ENCODE peak calls at places on chromosomes 2 and 18, in six cellular contexts. W is ovary; P is GM06990; B is CD8-positive, alpha-beta T cell; J is A549; S is colonic mucosa. T is an unnamed sample.

GRCh38 chr18:61894751-61895524 is 2.1 kb upstream of the RNF152 start:
- DNase-seq in W (peak), J (peak), B (no peak), S (peak), P (no peak), T (peak)

GRCh38 chr2:187313831-187314230 is 134.2 kb downstream of the CALCRL start:
- DNase-seq in S (no peak), P (no peak), W (no peak), J (no peak), B (no peak), T (no peak)

GRCh38 chr2:222052934-222053367 is 245.8 kb downstream of the PAX3 start:
- DNase-seq in W (no peak), S (peak), B (no peak), P (no peak), J (no peak), T (no peak)

GRCh38 chr2:191578031-191578430 is 99.9 kb upstream of the NABP1 start:
- DNase-seq in J (no peak), S (no peak), B (no peak), W (no peak), P (no peak), T (no peak)

GRCh38 chr2:138066139-138066806 is 102.0 kb downstream of the HNMT start:
- DNase-seq in B (no peak), W (no peak), P (no peak), J (no peak), S (no peak), T (no peak)

GRCh38 chr2:19349911-19350677 is 8.3 kb downstream of the OSR1 start:
- DNase-seq in B (peak), P (peak), W (peak), S (peak), J (no peak), T (peak)

GRCh38 chr2:21021430-21021829 is 22.4 kb downstream of the APOB start:
- DNase-seq in W (no peak), J (no peak), B (no peak), S (no peak), P (no peak), T (no peak)

GRCh38 chr18:57644540-57644939 is 22.9 kb upstream of the NARS1 start:
- DNase-seq in B (no peak), W (no peak), S (no peak), J (no peak), P (no peak), T (no peak)

GRCh38 chr2:20282916-20283592 is 58.1 kb upstream of the SDC1 start:
- DNase-seq in S (no peak), B (no peak), J (no peak), P (no peak), W (peak), T (no peak)

GRCh38 chr2:137942037-137942784 is 22.1 kb upstream of the HNMT start:
- DNase-seq in J (no peak), W (no peak), P (no peak), B (no peak), S (no peak), T (no peak)

GRCh38 chr2:191869178-191869577 is 22.3 kb upstream of the CAVIN2 start:
- DNase-seq in W (no peak), P (no peak), S (peak), B (no peak), J (no peak), T (no peak)

GRCh38 chr2:233342301-233342700 is 12.0 kb upstream of the DGKD start:
- DNase-seq in J (no peak), W (no peak), B (no peak), P (no peak), S (no peak), T (no peak)

GRCh38 chr2:227378371-227378782 is 729 bp downstream of the TM4SF20 start:
- DNase-seq in B (no peak), S (no peak), W (no peak), P (no peak), J (peak), T (no peak)

GRCh38 chr2:45125232-45125631 is 116.0 kb upstream of the SIX2 start:
- DNase-seq in J (no peak), S (no peak), P (no peak), B (no peak), W (no peak), T (no peak)

GRCh38 chr18:13983506-13983905 is 68.2 kb upstream of the MC2R start:
- DNase-seq in B (no peak), J (no peak), P (no peak), S (no peak), W (no peak), T (no peak)

GRCh38 chr2:241224068-241224850 is 35.8 kb downstream of the ANO7 start:
- DNase-seq in J (no peak), P (no peak), B (no peak), W (no peak), S (no peak), T (no peak)

GRCh38 chr2:181680937-181681811 is 857 bp upstream of the NEUROD1 start:
- DNase-seq in B (no peak), P (no peak), W (no peak), J (no peak), S (no peak), T (peak)

GRCh38 chr2:208319403-208319802 is 53.3 kb downstream of the PIKFYVE start:
- DNase-seq in J (no peak), P (no peak), W (no peak), B (no peak), S (no peak), T (no peak)

GRCh38 chr2:159807183-159808037 is 9.4 kb upstream of the CD302 start:
- DNase-seq in W (peak), B (no peak), P (no peak), J (peak), S (peak), T (no peak)

GRCh38 chr18:11654736-11655604 is 34.1 kb upstream of the GNAL start:
- DNase-seq in S (peak), P (peak), W (peak), J (peak), B (peak), T (peak)

GRCh38 chr2:229344151-229344551 is 73.1 kb upstream of the PID1 start:
- DNase-seq in S (no peak), W (no peak), P (no peak), J (no peak), B (no peak), T (no peak)

GRCh38 chr2:57497489-57498096 is 549.0 kb upstream of the VRK2 start:
- DNase-seq in W (no peak), J (peak), B (no peak), S (peak), P (peak), T (peak)

GRCh38 chr2:164875334-164876205 is 33.9 kb upstream of the COBLL1 start:
- DNase-seq in W (no peak), J (no peak), S (no peak), B (no peak), P (no peak), T (no peak)

GRCh38 chr2:191303349-191304005 is 58.3 kb downstream of the MYO1B start:
- DNase-seq in S (no peak), B (no peak), P (no peak), J (no peak), W (no peak), T (no peak)

GRCh38 chr18:9380101-9380500 is 45.5 kb downstream of the TWSG1 start:
- DNase-seq in S (no peak), P (no peak), B (no peak), J (no peak), W (no peak), T (no peak)

GRCh38 chr2:137964066-137964858 is at the start of gene HNMT:
- DNase-seq in B (no peak), S (peak), P (no peak), J (peak), W (peak), T (no peak)

GRCh38 chr2:69411120-69411519 is 24.1 kb upstream of the GFPT1 start:
- DNase-seq in J (no peak), S (no peak), W (no peak), P (no peak), B (no peak), T (no peak)

DNA sequence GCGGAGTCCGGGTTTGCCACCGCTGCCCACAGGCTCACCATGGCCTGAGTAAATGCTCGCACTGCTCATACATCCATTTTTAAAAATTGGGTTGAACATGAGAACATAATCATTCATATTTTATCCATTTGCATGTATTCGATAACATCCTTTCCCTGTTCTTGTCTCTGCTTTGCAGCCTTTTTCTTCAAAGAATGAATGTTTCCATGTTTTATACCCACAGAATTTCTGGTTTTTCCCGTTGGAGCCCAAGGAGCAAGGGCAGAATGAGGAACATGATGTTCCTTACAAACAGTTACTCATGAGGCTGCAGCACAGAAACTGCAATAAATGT is 146.5 kb downstream of the CCDC74A start:
- DNase-seq in P (no peak), W (no peak), B (no peak), S (no peak), J (no peak), T (no peak)
- TF ChIP-seq CTCF in P (no peak), W (no peak), B (no peak), S (peak), J (peak), T (no peak)

GRCh38 chr18:78862395-78862794 is 117.2 kb upstream of the SALL3 start:
- DNase-seq in W (no peak), B (no peak), J (no peak), S (no peak), P (no peak), T (no peak)
- TF ChIP-seq CTCF in W (no peak), B (no peak), J (no peak), S (no peak), P (no peak), T (no peak)

DNA sequence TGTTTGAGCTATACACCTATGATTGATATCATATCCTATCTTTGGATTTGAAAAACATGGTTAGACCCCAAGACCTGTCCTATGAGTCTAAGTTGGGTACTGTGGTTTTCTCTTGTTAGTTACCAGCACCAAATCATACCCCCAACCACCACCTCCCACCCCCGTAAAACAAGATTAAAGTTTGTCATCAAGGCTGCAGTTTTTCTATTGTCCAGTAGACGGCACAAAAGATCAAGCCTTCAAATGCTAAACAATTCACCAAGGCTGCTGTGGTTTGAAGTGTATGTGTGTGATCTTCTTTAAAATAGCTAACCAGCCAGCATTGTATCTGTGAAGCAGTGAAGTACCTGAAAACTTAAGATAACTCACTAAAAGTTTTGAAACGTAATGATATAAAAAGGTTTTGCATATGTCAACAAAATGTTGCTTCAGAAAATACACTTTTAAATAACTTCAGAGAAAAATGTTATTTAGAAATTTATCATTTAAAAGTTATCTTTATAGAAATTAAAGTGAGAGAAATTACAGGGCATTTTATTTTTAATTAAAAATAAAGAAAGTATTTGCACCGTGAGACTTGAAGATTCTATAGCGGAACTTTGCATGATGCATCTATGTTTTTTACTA is 5.8 kb upstream of the MEIS1 start:
- DNase-seq in B (no peak), P (no peak), J (peak), W (peak), S (no peak), T (no peak)
- TF ChIP-seq CTCF in B (no peak), P (peak), J (peak), W (peak), S (peak), T (peak)

GRCh38 chr18:36297419-36298112 is at the start of gene FHOD3:
- DNase-seq in W (peak), S (peak), B (no peak), J (peak), P (peak), T (peak)
- TF ChIP-seq CTCF in W (no peak), S (no peak), B (no peak), J (no peak), P (no peak), T (no peak)

DNA sequence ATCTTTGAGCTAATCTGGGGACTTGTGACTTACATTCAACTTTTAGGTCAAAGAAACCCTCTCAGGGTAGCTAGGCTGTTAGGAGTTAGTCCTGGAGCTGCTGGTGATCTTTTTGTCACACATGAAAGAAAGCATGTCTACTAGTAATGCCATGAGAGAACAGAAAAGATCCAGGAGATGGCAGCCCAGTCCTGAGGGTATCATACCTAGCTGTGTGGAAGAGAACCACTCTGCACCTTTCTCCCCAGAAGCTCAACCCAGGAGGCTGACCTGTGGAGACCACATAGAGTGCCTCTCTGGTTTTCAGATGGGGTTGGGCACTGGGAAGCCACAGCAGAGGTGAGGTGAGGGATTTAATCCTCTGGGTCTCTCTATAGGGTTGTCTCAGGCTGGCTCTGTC is 460.2 kb upstream of the UBE2E3 start:
- DNase-seq in B (no peak), W (no peak), S (peak), P (no peak), J (no peak), T (no peak)
- TF ChIP-seq CTCF in B (no peak), W (no peak), S (no peak), P (no peak), J (peak), T (no peak)

DNA sequence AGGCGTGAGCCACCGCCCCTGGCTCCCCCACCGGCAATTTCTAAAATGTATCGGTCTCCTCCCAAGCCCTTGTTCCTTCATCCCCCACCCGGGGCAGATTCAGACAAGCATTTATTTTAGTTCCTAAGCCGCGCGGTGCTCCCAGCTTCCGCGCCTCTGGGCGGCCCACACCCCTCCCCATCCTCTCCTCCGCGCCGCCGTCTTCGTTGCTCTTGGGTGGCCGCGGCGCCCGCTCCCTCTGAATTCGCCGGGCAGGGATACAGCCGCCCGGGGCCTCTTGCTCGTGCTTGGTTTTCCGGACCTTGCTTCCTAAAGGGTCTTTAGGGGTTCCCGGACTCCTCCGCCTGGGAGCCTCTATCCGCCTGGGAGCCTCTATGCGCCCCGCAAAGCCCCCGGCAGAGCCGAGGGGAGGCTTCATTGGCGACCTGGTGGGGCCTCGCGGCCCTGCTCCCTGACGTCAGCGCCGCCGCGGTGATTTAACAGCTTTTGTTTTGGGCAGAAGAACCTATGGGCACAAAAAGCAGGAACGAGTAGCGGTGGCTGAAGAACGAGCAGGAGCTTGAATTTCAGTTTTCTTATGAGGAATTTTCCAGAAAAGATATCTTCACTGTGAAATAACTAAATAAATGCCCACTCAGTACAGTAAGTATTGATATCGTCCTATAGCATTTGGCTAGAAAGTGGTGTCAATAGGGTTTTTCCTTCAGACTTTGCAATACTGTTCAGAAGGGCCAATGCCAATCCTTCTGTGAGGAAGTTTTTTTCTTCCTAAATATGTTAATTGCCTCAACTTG is 37.3 kb downstream of the PRKRA start:
- DNase-seq in B (peak), J (peak), P (peak), W (peak), S (peak), T (peak)
- TF ChIP-seq CTCF in B (no peak), J (no peak), P (no peak), W (peak), S (no peak), T (no peak)

DNA sequence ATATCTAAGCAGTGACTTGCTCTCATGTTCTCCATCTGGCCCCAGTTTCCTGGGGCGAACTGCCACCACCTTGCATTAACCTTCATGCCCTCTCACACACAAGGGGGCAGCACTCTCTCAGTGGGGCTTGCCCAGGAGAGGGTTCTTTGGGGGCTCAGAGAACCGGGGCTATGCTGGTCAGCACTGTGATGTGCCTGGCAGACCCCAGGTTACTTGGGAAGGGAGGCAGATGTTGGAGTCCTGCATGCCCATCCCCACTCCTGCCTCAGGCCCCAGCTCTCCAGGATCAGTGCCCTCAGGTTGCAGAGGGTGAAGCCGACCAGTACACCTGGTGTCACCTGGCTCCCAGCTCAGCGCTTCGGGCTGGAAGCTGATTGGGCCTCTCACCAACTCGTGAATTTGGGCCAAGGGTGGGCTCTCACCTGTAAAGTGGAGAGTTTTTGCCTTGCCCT is 396.2 kb upstream of the HS6ST1 start:
- DNase-seq in B (no peak), P (no peak), S (peak), J (no peak), W (no peak), T (no peak)
- TF ChIP-seq CTCF in B (no peak), P (peak), S (no peak), J (no peak), W (no peak), T (no peak)

GRCh38 chr2:74488643-74489481 is 6.0 kb downstream of the TTC31 start:
- DNase-seq in S (no peak), B (no peak), P (no peak), W (no peak), J (no peak), T (no peak)
- TF ChIP-seq CTCF in S (no peak), B (no peak), P (no peak), W (no peak), J (no peak), T (no peak)

GRCh38 chr2:26011609-26011989 is 22.3 kb upstream of the RAB10 start:
- DNase-seq in P (no peak), W (no peak), B (no peak), S (no peak), J (no peak), T (no peak)

GRCh38 chr2:26011990-26012856 is 21.7 kb upstream of the RAB10 start:
- DNase-seq in S (peak), J (peak), P (no peak), B (no peak), W (no peak), T (no peak)

GRCh38 chr2:26009567-26009963 is 24.3 kb upstream of the RAB10 start:
- DNase-seq in P (no peak), J (no peak), B (no peak), W (no peak), S (no peak), T (no peak)

GRCh38 chr2:26008851-26009566 is 24.9 kb upstream of the RAB10 start:
- DNase-seq in B (no peak), W (no peak), S (peak), P (no peak), J (peak), T (no peak)

GRCh38 chr2:26010943-26011342 is 22.9 kb upstream of the RAB10 start:
- DNase-seq in S (no peak), W (no peak), B (no peak), P (no peak), J (no peak), T (no peak)
- TF ChIP-seq CTCF in S (no peak), W (no peak), B (no peak), P (no peak), J (peak), T (no peak)